ENCODE peak calls at places on chromosome 21, in eight cellular contexts. O is hepatocyte; J is ascending aorta; V is IMR-90; K is CD8-positive, alpha-beta T cell; G is neural progenitor cell; X is body of pancreas; C is left lung. Y is an unnamed sample. For H3K36me3 and H3K27me3, the result is how much of the 10 kb centered on the place peaks cover.

GRCh38 chr21:27703806-27704205 is 736.9 kb upstream of the ADAMTS5 start:
- DNase-seq in X (no peak), G (no peak), J (no peak), O (no peak), C (no peak), V (no peak), K (no peak), Y (no peak)

GRCh38 chr21:27346041-27346448 is 379.2 kb upstream of the ADAMTS5 start:
- DNase-seq in G (no peak), C (no peak), K (no peak), X (no peak), V (peak), J (no peak), O (no peak), Y (no peak)

GRCh38 chr21:45098867-45099266 is 24.5 kb downstream of the ADARB1 start:
- DNase-seq in G (peak), K (no peak), O (no peak), C (no peak), X (no peak), V (no peak), J (no peak), Y (no peak)

GRCh38 chr21:33943293-33943692 is 27.7 kb upstream of the ATP5PO start:
- DNase-seq in G (no peak), J (no peak), X (no peak), C (no peak), K (no peak), O (no peak), V (no peak), Y (no peak)

GRCh38 chr21:16280731-16281130 is 550.9 kb downstream of the USP25 start:
- DNase-seq in K (no peak), C (no peak), J (no peak), X (no peak), G (no peak), O (no peak), V (no peak), Y (no peak)

GRCh38 chr21:32371913-32372314 is 20.9 kb downstream of the URB1 start:
- DNase-seq in J (no peak), G (no peak), V (peak), X (no peak), K (no peak), C (peak), O (no peak), Y (no peak)

GRCh38 chr21:27426196-27426595 is 459.3 kb upstream of the ADAMTS5 start:
- DNase-seq in K (no peak), G (no peak), X (no peak), J (no peak), O (no peak), C (no peak), V (no peak), Y (no peak)

GRCh38 chr21:38413958-38414506 is 84.2 kb downstream of the ERG start:
- DNase-seq in K (no peak), V (no peak), O (no peak), X (no peak), G (no peak), J (no peak), C (no peak), Y (no peak)

GRCh38 chr21:45469273-45470086 is 64.5 kb downstream of the COL18A1 start:
- DNase-seq in V (no peak), K (no peak), O (peak), G (peak), X (peak), J (no peak), C (no peak), Y (no peak)

GRCh38 chr21:39108291-39109162 is 74.7 kb downstream of the PSMG1 start:
- DNase-seq in C (no peak), X (no peak), J (no peak), O (no peak), K (no peak), V (no peak), G (no peak), Y (no peak)

GRCh38 chr21:29677326-29677725 is 262.5 kb downstream of the GRIK1 start:
- DNase-seq in K (no peak), X (no peak), C (no peak), G (no peak), O (no peak), J (no peak), V (no peak), Y (no peak)

GRCh38 chr21:31878831-31879230 is 6.0 kb downstream of the HUNK start:
- DNase-seq in J (no peak), X (peak), O (no peak), K (no peak), G (no peak), V (no peak), C (no peak), Y (no peak)

GRCh38 chr21:30793581-30794314 is 19.3 kb downstream of the KRTAP8-1 start:
- DNase-seq in C (no peak), V (no peak), O (peak), J (no peak), G (no peak), K (no peak), X (no peak), Y (no peak)

GRCh38 chr21:42847051-42847707 is 32.2 kb downstream of the WDR4 start:
- DNase-seq in X (no peak), V (no peak), J (no peak), K (no peak), C (no peak), G (no peak), O (no peak), Y (no peak)

GRCh38 chr21:44552136-44552535 is 831 bp upstream of the KRTAP10-2 start:
- DNase-seq in X (no peak), C (no peak), K (no peak), G (no peak), O (no peak), V (no peak), J (no peak), Y (no peak)

GRCh38 chr21:37571442-37571841 is 204.9 kb downstream of the DYRK1A start:
- DNase-seq in K (no peak), V (no peak), C (no peak), X (no peak), G (no peak), O (no peak), J (no peak), Y (no peak)

GRCh38 chr21:29466532-29466931 is 167.8 kb downstream of the BACH1 start:
- DNase-seq in G (no peak), C (no peak), J (no peak), O (no peak), X (no peak), K (no peak), V (no peak), Y (no peak)

GRCh38 chr21:45472445-45473365 is 67.7 kb downstream of the COL18A1 start:
- DNase-seq in J (no peak), K (no peak), O (peak), G (no peak), C (no peak), X (no peak), V (no peak), Y (no peak)

GRCh38 chr21:14945176-14945575 is 119.6 kb downstream of the NRIP1 start:
- DNase-seq in C (no peak), X (no peak), G (no peak), J (no peak), K (no peak), V (no peak), O (no peak), Y (no peak)

GRCh38 chr21:23633447-23633846 is 1973.8 kb downstream of the MRPL39 start:
- DNase-seq in O (no peak), J (no peak), V (no peak), G (no peak), C (no peak), K (no peak), X (no peak), Y (no peak)

GRCh38 chr21:44911384-44912157 is 9.1 kb downstream of the ITGB2 start:
- DNase-seq in J (peak), K (peak), V (no peak), G (no peak), O (no peak), C (peak), X (peak), Y (no peak)

GRCh38 chr21:26389971-26390641 is 183.0 kb downstream of the CYYR1 start:
- DNase-seq in V (peak), K (no peak), O (no peak), X (no peak), C (no peak), J (no peak), G (no peak), Y (no peak)

GRCh38 chr21:35779690-35780570 is 280.4 kb downstream of the SETD4 start:
- DNase-seq in K (no peak), J (no peak), V (peak), C (no peak), X (peak), G (no peak), O (no peak), Y (no peak)
- H3K36me3 ChIP-seq in K (under half), J (under half), V (under half), C (under half), X (under half), G (under half), O (under half), Y (under half)

DNA sequence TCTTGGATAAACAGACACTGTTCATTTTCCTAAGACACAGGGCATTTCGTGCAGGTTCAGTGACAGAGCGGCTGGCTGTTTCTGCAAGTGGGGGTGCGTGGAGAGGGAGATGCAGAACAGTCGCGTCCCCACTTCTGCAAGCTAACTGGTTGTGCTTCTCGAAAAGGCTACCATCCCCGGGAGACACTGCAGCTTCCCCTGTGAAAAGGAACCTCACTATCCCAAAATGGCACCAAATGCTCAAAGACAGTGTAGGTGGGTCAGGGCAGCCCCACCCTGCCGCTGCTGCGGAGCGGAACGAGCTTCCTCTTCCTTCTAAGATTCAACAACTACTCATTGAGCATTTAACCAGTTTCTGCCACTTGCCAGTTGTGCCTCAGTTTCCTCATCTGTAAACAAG is 19.2 kb upstream of the BACE2 start:
- DNase-seq in O (no peak), V (no peak), G (no peak), K (no peak), J (no peak), C (no peak), X (no peak), Y (no peak)
- H3K27me3 ChIP-seq in O (under half), V (under half), G (under half), K (under half), J (under half), C (under half), X (under half), Y (under half)

DNA sequence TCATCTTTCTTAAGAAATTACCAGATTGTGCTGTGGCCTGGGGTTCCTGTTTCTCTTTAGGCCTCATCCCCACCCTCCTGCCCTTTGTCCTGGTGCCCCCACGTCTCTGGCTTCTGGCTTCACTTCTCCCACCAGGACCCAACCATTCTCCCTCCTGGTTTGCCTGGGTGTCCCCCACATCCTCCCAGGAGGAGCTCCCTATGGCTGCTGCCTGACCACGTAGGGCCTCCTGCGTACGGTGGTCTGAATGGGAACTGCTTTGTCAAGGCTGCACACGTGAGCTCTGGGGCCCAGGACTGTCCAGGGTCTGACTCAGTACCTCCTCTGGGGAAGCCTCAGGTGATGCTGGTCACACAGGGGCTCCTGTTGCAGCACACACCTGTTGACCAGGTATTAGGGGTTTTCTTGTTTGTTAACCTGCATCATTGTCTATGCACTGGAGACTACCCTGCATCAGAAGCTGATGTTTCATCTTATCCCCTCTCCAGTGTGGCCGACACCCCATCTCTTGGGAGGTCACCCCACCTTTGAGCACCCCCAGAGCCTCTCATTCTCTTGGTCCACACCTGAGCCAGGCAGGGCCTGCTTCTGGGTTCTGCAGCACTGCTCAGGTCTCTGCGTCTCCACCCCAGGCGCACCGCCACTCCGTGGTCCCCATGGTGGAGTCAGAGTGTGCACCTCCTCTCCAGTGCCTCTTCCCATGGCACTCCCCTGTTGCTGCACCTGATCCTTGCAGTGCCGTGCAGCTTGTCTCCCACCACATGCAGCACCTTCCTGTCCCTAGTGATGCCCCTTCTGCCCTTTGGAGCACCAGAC is 65.8 kb downstream of the S100B start:
- DNase-seq in O (no peak), J (no peak), X (no peak), V (no peak), C (no peak), G (no peak), K (no peak), Y (no peak)
- H3K36me3 ChIP-seq in O (under half), J (half or more), X (under half), V (half or more), C (half or more), G (under half), K (under half), Y (under half)

GRCh38 chr21:41768371-41769042 is 1.7 kb upstream of the RIPK4 start:
- DNase-seq in J (no peak), G (peak), V (peak), X (peak), C (no peak), K (peak), O (peak), Y (no peak)
- H3K27me3 ChIP-seq in J (under half), G (half or more), V (half or more), X (under half), C (under half), K (under half), O (under half), Y (under half)

GRCh38 chr21:34967509-34968289 is 81.4 kb downstream of the RUNX1 start:
- DNase-seq in J (no peak), K (no peak), G (no peak), C (no peak), V (peak), X (no peak), O (peak), Y (no peak)
- H3K36me3 ChIP-seq in J (under half), K (under half), G (under half), C (under half), V (under half), X (under half), O (under half), Y (under half)

GRCh38 chr21:41659791-41660560 is 106.9 kb downstream of the RIPK4 start:
- DNase-seq in X (no peak), C (no peak), J (peak), O (no peak), K (no peak), G (no peak), V (peak), Y (no peak)
- H3K27me3 ChIP-seq in X (under half), C (under half), J (under half), O (under half), K (under half), G (under half), V (under half), Y (under half)

Y was measured in GM06990.